ENCODE peak calls at places on chromosomes 12 and 14, in five cellular contexts. One of them, this sample, is unnamed.

GRCh38 chr14:76759589-76759988 is 1.7 kb upstream of the VASH1 start:
- DNase-seq in upper lobe of right lung: no peak
- DNase-seq in NCI-H524: peak; percentile 35
- DNase-seq in NCI-H1417: no peak
- DNase-seq in nephron progenitor cell: no peak
- DNase-seq in this sample: no peak

GRCh38 chr14:75053396-75054289 is 2.4 kb upstream of the MLH3 start:
- DNase-seq in upper lobe of right lung: no peak
- DNase-seq in NCI-H524: peak; percentile 29
- DNase-seq in NCI-H1417: no peak
- DNase-seq in nephron progenitor cell: no peak
- DNase-seq in this sample: no peak

GRCh38 chr14:104580961-104581360 is 1.4 kb downstream of the C14orf180 start:
- DNase-seq in upper lobe of right lung: no peak
- DNase-seq in NCI-H524: no peak
- DNase-seq in NCI-H1417: no peak
- DNase-seq in nephron progenitor cell: no peak
- DNase-seq in this sample: no peak

GRCh38 chr14:94143239-94143638 is 13.8 kb upstream of the IFI27L2 start:
- DNase-seq in upper lobe of right lung: no peak
- DNase-seq in NCI-H524: peak; percentile 55
- DNase-seq in NCI-H1417: no peak
- DNase-seq in nephron progenitor cell: peak; percentile 20
- DNase-seq in this sample: no peak

GRCh38 chr12:54277823-54278276 is 2.1 kb downstream of the CBX5 start:
- DNase-seq in upper lobe of right lung: no peak
- DNase-seq in NCI-H524: no peak
- DNase-seq in NCI-H1417: no peak
- DNase-seq in nephron progenitor cell: no peak
- DNase-seq in this sample: no peak

GRCh38 chr12:3712209-3712992 is 40.5 kb downstream of the CRACR2A start:
- DNase-seq in upper lobe of right lung: no peak
- DNase-seq in NCI-H524: peak; percentile 97
- DNase-seq in NCI-H1417: no peak
- DNase-seq in nephron progenitor cell: no peak
- DNase-seq in this sample: no peak

GRCh38 chr14:24197066-24197465 is 1.8 kb upstream of the TM9SF1 start:
- DNase-seq in upper lobe of right lung: no peak
- DNase-seq in NCI-H524: no peak
- DNase-seq in NCI-H1417: no peak
- DNase-seq in nephron progenitor cell: no peak
- DNase-seq in this sample: no peak

GRCh38 chr12:52521581-52522266 is 1.5 kb upstream of the KRT5 start:
- DNase-seq in upper lobe of right lung: no peak
- DNase-seq in NCI-H524: peak; percentile 56
- DNase-seq in NCI-H1417: no peak
- DNase-seq in nephron progenitor cell: no peak
- DNase-seq in this sample: peak; percentile 54

GRCh38 chr14:96754162-96754844 is 42.9 kb upstream of the VRK1 start:
- DNase-seq in upper lobe of right lung: no peak
- DNase-seq in NCI-H524: peak; percentile 43
- DNase-seq in NCI-H1417: no peak
- DNase-seq in nephron progenitor cell: no peak
- DNase-seq in this sample: no peak

GRCh38 chr14:93051600-93052546 is 63.9 kb downstream of the ITPK1 start:
- DNase-seq in upper lobe of right lung: no peak
- DNase-seq in NCI-H524: no peak
- DNase-seq in NCI-H1417: no peak
- DNase-seq in nephron progenitor cell: no peak
- DNase-seq in this sample: no peak

GRCh38 chr12:100758083-100758482 is 36.5 kb upstream of the ANO4 start:
- DNase-seq in upper lobe of right lung: no peak
- DNase-seq in NCI-H524: peak; percentile 93
- DNase-seq in NCI-H1417: no peak
- DNase-seq in nephron progenitor cell: no peak
- DNase-seq in this sample: no peak

GRCh38 chr12:94184995-94185711 is 36.8 kb downstream of the PLXNC1 start:
- DNase-seq in upper lobe of right lung: no peak
- DNase-seq in NCI-H524: peak; percentile 2
- DNase-seq in NCI-H1417: no peak
- DNase-seq in nephron progenitor cell: no peak
- DNase-seq in this sample: no peak

GRCh38 chr12:46523863-46524770 is 151.5 kb upstream of the SLC38A2 start:
- DNase-seq in upper lobe of right lung: no peak
- DNase-seq in NCI-H524: no peak
- DNase-seq in NCI-H1417: no peak
- DNase-seq in nephron progenitor cell: no peak
- DNase-seq in this sample: no peak

GRCh38 chr12:73656375-73656774 is 881.3 kb upstream of the ATXN7L3B start:
- DNase-seq in upper lobe of right lung: no peak
- DNase-seq in NCI-H524: no peak
- DNase-seq in NCI-H1417: no peak
- DNase-seq in nephron progenitor cell: no peak
- DNase-seq in this sample: no peak

GRCh38 chr12:51209259-51209658 is 8.6 kb downstream of the POU6F1 start:
- DNase-seq in upper lobe of right lung: no peak
- DNase-seq in NCI-H524: no peak
- DNase-seq in NCI-H1417: no peak
- DNase-seq in nephron progenitor cell: no peak
- DNase-seq in this sample: no peak

GRCh38 chr14:57760891-57761290 is 105.0 kb downstream of the SLC35F4 start:
- DNase-seq in upper lobe of right lung: no peak
- DNase-seq in NCI-H524: peak; percentile 63
- DNase-seq in NCI-H1417: no peak
- DNase-seq in nephron progenitor cell: no peak
- DNase-seq in this sample: no peak

GRCh38 chr12:14845350-14845750 is 2.0 kb upstream of the ART4 start:
- DNase-seq in upper lobe of right lung: no peak
- DNase-seq in NCI-H524: peak; percentile 58
- DNase-seq in NCI-H1417: peak; percentile 50
- DNase-seq in nephron progenitor cell: peak; percentile 39
- DNase-seq in this sample: no peak